ENCODE peak calls at places on chromosomes 11 and 22, in five cellular contexts. One of them, this sample, is unnamed.

GRCh38 chr22:36329217-36330078 is 58.3 kb downstream of the MYH9 start:
- DNase-seq in HCT116: peak; percentile 52
- DNase-seq in H1: peak; percentile 94
- DNase-seq in GM12878: no peak
- DNase-seq in K562: peak; percentile 64
- DNase-seq in this sample: peak; percentile 89

GRCh38 chr11:95736268-95737208 is 53.0 kb downstream of the FAM76B start:
- DNase-seq in GM12878: no peak
- DNase-seq in HCT116: no peak
- DNase-seq in K562: no peak
- DNase-seq in H1: no peak
- DNase-seq in this sample: no peak

GRCh38 chr11:75719639-75720239 is 2.1 kb downstream of the MOGAT2 start:
- DNase-seq in GM12878: no peak
- DNase-seq in H1: no peak
- DNase-seq in K562: no peak
- DNase-seq in HCT116: no peak
- DNase-seq in this sample: peak; percentile 73

GRCh38 chr11:3886985-3887384 is 31.5 kb downstream of the STIM1 start:
- DNase-seq in HCT116: no peak
- DNase-seq in K562: no peak
- DNase-seq in GM12878: no peak
- DNase-seq in H1: no peak
- DNase-seq in this sample: peak; percentile 44

GRCh38 chr11:15035283-15035682 is 38.1 kb upstream of the CALCB start:
- DNase-seq in H1: peak; percentile 21
- DNase-seq in K562: no peak
- DNase-seq in HCT116: no peak
- DNase-seq in GM12878: no peak
- DNase-seq in this sample: no peak

GRCh38 chr11:126411971-126412381 is 56.5 kb downstream of the ST3GAL4 start:
- DNase-seq in GM12878: no peak
- DNase-seq in H1: no peak
- DNase-seq in K562: peak; percentile 47
- DNase-seq in HCT116: no peak
- DNase-seq in this sample: no peak

GRCh38 chr11:101180481-101180880 is 50.9 kb upstream of the PGR start:
- DNase-seq in GM12878: no peak
- DNase-seq in H1: no peak
- DNase-seq in K562: no peak
- DNase-seq in HCT116: no peak
- DNase-seq in this sample: no peak

GRCh38 chr22:41367680-41368542 is 13.8 kb upstream of the TEF start:
- DNase-seq in K562: no peak
- DNase-seq in HCT116: no peak
- DNase-seq in GM12878: no peak
- DNase-seq in H1: no peak
- DNase-seq in this sample: peak; percentile 39

GRCh38 chr11:121566279-121567168 is 113.8 kb upstream of the SORL1-AS1 start:
- DNase-seq in GM12878: no peak
- DNase-seq in HCT116: no peak
- DNase-seq in H1: no peak
- DNase-seq in K562: no peak
- DNase-seq in this sample: no peak

GRCh38 chr22:42961815-42962214 is 53.1 kb downstream of the PACSIN2 start:
- DNase-seq in GM12878: no peak
- DNase-seq in HCT116: no peak
- DNase-seq in K562: no peak
- DNase-seq in H1: no peak
- DNase-seq in this sample: no peak

GRCh38 chr11:80595011-80595410 is 1154.2 kb upstream of the TENM4 start:
- DNase-seq in K562: no peak
- DNase-seq in GM12878: no peak
- DNase-seq in H1: no peak
- DNase-seq in HCT116: no peak
- DNase-seq in this sample: peak; percentile 60

GRCh38 chr22:43481528-43482309 is 69.9 kb downstream of the MPPED1 start:
- DNase-seq in GM12878: no peak
- DNase-seq in H1: no peak
- DNase-seq in K562: no peak
- DNase-seq in HCT116: no peak
- DNase-seq in this sample: peak; percentile 18

GRCh38 chr22:46619830-46620501 is at the start of gene GRAMD4:
- DNase-seq in H1: no peak
- DNase-seq in K562: peak; percentile 23
- DNase-seq in HCT116: no peak
- DNase-seq in GM12878: no peak
- DNase-seq in this sample: peak; percentile 18

GRCh38 chr22:23163665-23164064 is 16.6 kb upstream of the BCR start:
- DNase-seq in GM12878: no peak
- DNase-seq in H1: no peak
- DNase-seq in K562: no peak
- DNase-seq in HCT116: no peak
- DNase-seq in this sample: no peak

GRCh38 chr22:30159561-30160353 is 79.5 kb downstream of the HORMAD2 start:
- DNase-seq in K562: no peak
- DNase-seq in H1: no peak
- DNase-seq in HCT116: no peak
- DNase-seq in GM12878: no peak
- DNase-seq in this sample: peak; percentile 12

GRCh38 chr11:12808519-12808918 is 134.3 kb downstream of the TEAD1 start:
- DNase-seq in K562: no peak
- DNase-seq in GM12878: no peak
- DNase-seq in H1: no peak
- DNase-seq in HCT116: no peak
- DNase-seq in this sample: no peak

GRCh38 chr22:26259510-26259909 is 90.2 kb downstream of the SEZ6L start:
- DNase-seq in H1: peak; percentile 44
- DNase-seq in K562: no peak
- DNase-seq in GM12878: no peak
- DNase-seq in HCT116: peak; percentile 0
- DNase-seq in this sample: peak; percentile 30

GRCh38 chr22:20241579-20242392 is 26.3 kb downstream of the RTN4R start:
- DNase-seq in HCT116: no peak
- DNase-seq in H1: no peak
- DNase-seq in GM12878: no peak
- DNase-seq in K562: no peak
- DNase-seq in this sample: no peak

GRCh38 chr11:28243596-28243995 is 135.4 kb downstream of the METTL15 start:
- DNase-seq in HCT116: no peak
- DNase-seq in K562: no peak
- DNase-seq in GM12878: no peak
- DNase-seq in H1: no peak
- DNase-seq in this sample: no peak

GRCh38 chr11:92376146-92376599 is 151.6 kb downstream of the FAT3 start:
- DNase-seq in GM12878: no peak
- DNase-seq in H1: no peak
- DNase-seq in K562: no peak
- DNase-seq in HCT116: no peak
- DNase-seq in this sample: no peak
- TF ChIP-seq SRF in GM12878: no peak
- TF ChIP-seq SRF in H1: no peak
- TF ChIP-seq SRF in K562: no peak
- TF ChIP-seq SRF in HCT116: no peak
- TF ChIP-seq SRF in this sample: no peak

GRCh38 chr22:37674951-37675929 is at the start of gene LGALS1:
- DNase-seq in K562: peak; percentile 90
- DNase-seq in HCT116: peak; percentile 92
- DNase-seq in GM12878: no peak
- DNase-seq in H1: no peak
- DNase-seq in this sample: peak; percentile 81
- TF ChIP-seq SRF in K562: no peak
- TF ChIP-seq SRF in HCT116: no peak
- TF ChIP-seq SRF in GM12878: no peak
- TF ChIP-seq SRF in H1: no peak
- TF ChIP-seq SRF in this sample: no peak

DNA sequence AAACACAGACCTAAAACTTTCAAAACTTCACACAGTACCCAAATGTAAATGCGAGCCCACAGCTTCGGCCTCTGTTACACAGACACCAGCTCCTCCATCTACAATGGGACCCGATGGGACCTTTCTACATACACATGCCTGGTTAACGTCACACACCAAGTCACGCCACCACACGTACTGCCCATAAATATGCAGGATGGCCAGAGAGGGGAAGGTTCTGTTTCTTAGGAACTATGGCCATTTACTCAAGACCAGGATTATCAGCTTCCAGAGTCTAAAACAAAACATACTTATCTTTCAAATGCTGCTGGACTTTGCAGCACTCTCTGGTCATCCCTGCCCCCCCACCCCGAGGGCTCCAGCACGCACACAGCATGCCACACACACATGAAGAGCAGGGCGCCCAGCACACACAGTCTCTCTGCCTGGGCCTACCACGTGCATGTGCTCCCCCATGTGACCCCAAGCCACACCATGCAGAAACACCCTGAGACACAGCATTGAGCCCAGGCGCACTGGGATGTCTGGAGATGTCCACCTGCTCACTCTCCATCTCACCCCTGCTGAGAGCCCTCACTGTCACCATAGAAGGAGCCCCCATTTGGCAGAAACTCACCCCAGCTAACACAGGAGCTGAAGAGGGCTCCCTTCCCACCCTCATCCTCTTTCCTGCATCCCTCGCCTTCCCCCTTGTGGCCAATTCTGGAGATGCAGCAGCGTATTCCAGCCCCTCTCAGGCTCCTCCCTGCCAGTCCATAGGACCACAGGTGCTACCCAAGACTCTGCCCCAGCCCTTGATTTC is 61.8 kb downstream of the SLC22A12 start:
- DNase-seq in K562: peak; percentile 86
- DNase-seq in HCT116: peak; percentile 63
- DNase-seq in H1: peak; percentile 67
- DNase-seq in GM12878: no peak
- DNase-seq in this sample: peak; percentile 57
- TF ChIP-seq SRF in K562: no peak
- TF ChIP-seq SRF in HCT116: no peak
- TF ChIP-seq SRF in H1: no peak
- TF ChIP-seq SRF in GM12878: no peak
- TF ChIP-seq SRF in this sample: no peak

GRCh38 chr11:47672283-47672730 is 29.9 kb upstream of the MTCH2 start:
- DNase-seq in H1: no peak
- DNase-seq in K562: no peak
- DNase-seq in HCT116: no peak
- DNase-seq in GM12878: no peak
- DNase-seq in this sample: no peak
- TF ChIP-seq SRF in H1: no peak
- TF ChIP-seq SRF in K562: no peak
- TF ChIP-seq SRF in HCT116: no peak
- TF ChIP-seq SRF in GM12878: no peak
- TF ChIP-seq SRF in this sample: no peak

DNA sequence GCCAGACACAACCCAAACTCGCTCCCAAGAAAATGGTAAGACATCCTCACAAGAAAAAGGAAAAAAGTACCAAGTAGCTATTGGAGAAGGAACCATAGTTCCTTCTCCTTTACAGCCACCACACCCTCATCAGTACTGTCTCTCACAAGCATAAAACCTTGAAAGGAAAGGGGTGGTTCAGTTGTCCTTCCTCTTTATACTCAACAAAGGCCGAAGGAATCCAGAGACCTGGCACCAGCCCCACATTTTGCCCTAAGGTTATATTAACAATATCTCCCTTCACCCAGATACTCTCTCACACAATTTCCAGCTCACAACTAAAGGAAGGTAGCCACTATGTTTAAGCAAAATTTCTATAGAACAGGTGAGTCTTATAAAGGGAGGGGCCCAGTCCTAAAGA is 8.5 kb downstream of the FHIP1B start:
- DNase-seq in HCT116: no peak
- DNase-seq in GM12878: no peak
- DNase-seq in K562: no peak
- DNase-seq in H1: no peak
- DNase-seq in this sample: no peak
- TF ChIP-seq SRF in HCT116: no peak
- TF ChIP-seq SRF in GM12878: no peak
- TF ChIP-seq SRF in K562: no peak
- TF ChIP-seq SRF in H1: no peak
- TF ChIP-seq SRF in this sample: no peak

GRCh38 chr11:59112494-59112893 is 5.5 kb downstream of the FAM111B start:
- DNase-seq in GM12878: no peak
- DNase-seq in HCT116: no peak
- DNase-seq in H1: no peak
- DNase-seq in K562: no peak
- DNase-seq in this sample: no peak

GRCh38 chr11:59119826-59120225 is 12.8 kb downstream of the FAM111B start:
- DNase-seq in GM12878: no peak
- DNase-seq in HCT116: no peak
- DNase-seq in K562: no peak
- DNase-seq in H1: no peak
- DNase-seq in this sample: no peak

GRCh38 chr11:59117774-59118173 is 10.7 kb downstream of the FAM111B start:
- DNase-seq in HCT116: no peak
- DNase-seq in K562: no peak
- DNase-seq in GM12878: no peak
- DNase-seq in H1: no peak
- DNase-seq in this sample: no peak

GRCh38 chr11:59115556-59115955 is 8.5 kb downstream of the FAM111B start:
- DNase-seq in GM12878: no peak
- DNase-seq in HCT116: no peak
- DNase-seq in H1: no peak
- DNase-seq in K562: no peak
- DNase-seq in this sample: no peak

DNA sequence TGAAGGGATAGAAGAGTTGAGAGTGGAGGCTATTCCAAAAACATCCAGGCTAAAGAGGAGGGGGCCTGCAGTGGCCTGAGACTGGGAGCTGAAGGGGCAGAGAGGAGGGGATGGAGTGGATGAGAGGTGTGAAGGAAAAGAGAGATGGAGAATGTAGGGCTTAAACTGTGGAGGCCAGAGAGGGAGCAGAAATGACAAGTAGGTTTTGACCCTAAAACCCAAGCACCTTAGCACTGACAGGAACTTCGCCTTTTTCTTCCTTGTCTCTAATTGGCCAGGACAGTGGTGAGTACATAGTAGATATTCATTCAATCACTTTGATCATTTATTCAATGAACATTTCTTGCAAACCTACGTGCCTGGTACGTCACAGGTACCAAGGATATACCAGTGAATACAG is 7.3 kb downstream of the FAM111B start:
- DNase-seq in K562: no peak
- DNase-seq in GM12878: no peak
- DNase-seq in HCT116: no peak
- DNase-seq in H1: no peak
- DNase-seq in this sample: no peak
- TF ChIP-seq SRF in K562: no peak
- TF ChIP-seq SRF in GM12878: no peak
- TF ChIP-seq SRF in HCT116: no peak
- TF ChIP-seq SRF in H1: no peak
- TF ChIP-seq SRF in this sample: no peak

DNA sequence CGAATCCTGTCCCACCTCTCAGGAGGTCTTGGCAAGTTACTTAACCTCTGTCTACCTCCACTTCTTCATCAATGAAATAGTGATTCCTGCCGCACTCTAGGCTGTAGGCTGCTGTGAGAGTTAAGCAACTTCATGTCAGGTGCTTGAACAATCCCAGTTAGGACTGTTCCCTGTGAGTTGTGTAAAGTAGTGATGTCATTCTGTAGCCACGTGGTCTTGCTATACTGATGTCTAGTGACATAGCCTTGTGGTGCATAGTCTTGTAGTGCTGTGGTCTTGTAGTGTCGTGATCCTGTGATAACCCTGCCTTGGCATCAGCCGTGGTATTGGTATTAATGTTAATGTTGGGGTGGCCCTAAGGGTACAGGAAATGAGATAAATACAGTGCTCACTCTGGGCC is 30.3 kb upstream of the PRR5 start:
- DNase-seq in H1: no peak
- DNase-seq in GM12878: no peak
- DNase-seq in HCT116: no peak
- DNase-seq in K562: no peak
- DNase-seq in this sample: peak; percentile 77
- TF ChIP-seq SRF in H1: no peak
- TF ChIP-seq SRF in GM12878: no peak
- TF ChIP-seq SRF in HCT116: no peak
- TF ChIP-seq SRF in K562: no peak
- TF ChIP-seq SRF in this sample: no peak

This sample was measured in HepG2.